ENCODE peak calls at places on chromosome 15, in five cellular contexts. One of them, this sample, is unnamed.

GRCh38 chr15:48112242-48112641 is 8.5 kb upstream of the SLC24A5 start:
- DNase-seq in stomach: no peak
- DNase-seq in spleen: no peak
- DNase-seq in HepG2: peak; percentile 16
- DNase-seq in suprapubic skin: no peak
- DNase-seq in this sample: no peak

GRCh38 chr15:101559938-101560337 is 70.4 kb upstream of the PCSK6 start:
- DNase-seq in HepG2: no peak
- DNase-seq in suprapubic skin: no peak
- DNase-seq in spleen: no peak
- DNase-seq in stomach: no peak
- DNase-seq in this sample: no peak

GRCh38 chr15:48966595-48967301 is 3.0 kb upstream of the SHC4 start:
- DNase-seq in spleen: no peak
- DNase-seq in suprapubic skin: no peak
- DNase-seq in stomach: no peak
- DNase-seq in HepG2: no peak
- DNase-seq in this sample: no peak

GRCh38 chr15:77457619-77458265 is 37.1 kb downstream of the HMG20A start:
- DNase-seq in suprapubic skin: no peak
- DNase-seq in spleen: no peak
- DNase-seq in HepG2: no peak
- DNase-seq in stomach: no peak
- DNase-seq in this sample: no peak

GRCh38 chr15:27082526-27082925 is 111.5 kb downstream of the GABRG3 start:
- DNase-seq in suprapubic skin: no peak
- DNase-seq in HepG2: no peak
- DNase-seq in stomach: no peak
- DNase-seq in spleen: no peak
- DNase-seq in this sample: no peak

GRCh38 chr15:52179278-52180195 is 11.7 kb downstream of the GNB5 start:
- DNase-seq in stomach: peak; percentile 87
- DNase-seq in suprapubic skin: peak; percentile 92
- DNase-seq in HepG2: peak; percentile 57
- DNase-seq in spleen: peak; percentile 96
- DNase-seq in this sample: peak; percentile 88

GRCh38 chr15:74127255-74127953 is 3.0 kb upstream of the ISLR2 start:
- DNase-seq in HepG2: peak; percentile 58
- DNase-seq in suprapubic skin: peak; percentile 89
- DNase-seq in stomach: peak; percentile 90
- DNase-seq in spleen: peak; percentile 96
- DNase-seq in this sample: peak; percentile 78

GRCh38 chr15:35958021-35958420 is 412.1 kb upstream of the DPH6 start:
- DNase-seq in HepG2: no peak
- DNase-seq in suprapubic skin: no peak
- DNase-seq in spleen: no peak
- DNase-seq in stomach: no peak
- DNase-seq in this sample: no peak

GRCh38 chr15:85681391-85681790 is 113.3 kb downstream of the KLHL25 start:
- DNase-seq in spleen: no peak
- DNase-seq in HepG2: no peak
- DNase-seq in suprapubic skin: no peak
- DNase-seq in stomach: no peak
- DNase-seq in this sample: no peak

GRCh38 chr15:74185949-74186348 is 12.4 kb downstream of the ISLR start:
- DNase-seq in stomach: no peak
- DNase-seq in suprapubic skin: no peak
- DNase-seq in HepG2: no peak
- DNase-seq in spleen: no peak
- DNase-seq in this sample: no peak

GRCh38 chr15:81312790-81313543 is 11.0 kb downstream of the STARD5 start:
- DNase-seq in suprapubic skin: peak; percentile 92
- DNase-seq in stomach: peak; percentile 41
- DNase-seq in spleen: peak; percentile 77
- DNase-seq in HepG2: no peak
- DNase-seq in this sample: no peak

GRCh38 chr15:25795712-25796111 is 67.4 kb downstream of the ATP10A start:
- DNase-seq in HepG2: no peak
- DNase-seq in suprapubic skin: no peak
- DNase-seq in stomach: no peak
- DNase-seq in spleen: no peak
- DNase-seq in this sample: no peak

GRCh38 chr15:73704869-73705645 is 20.9 kb downstream of the CD276 start:
- DNase-seq in suprapubic skin: no peak
- DNase-seq in spleen: peak; percentile 87
- DNase-seq in HepG2: peak; percentile 47
- DNase-seq in stomach: peak; percentile 67
- DNase-seq in this sample: peak; percentile 72

GRCh38 chr15:49652922-49653321 is 32.1 kb downstream of the DTWD1 start:
- DNase-seq in stomach: no peak
- DNase-seq in HepG2: no peak
- DNase-seq in spleen: no peak
- DNase-seq in suprapubic skin: no peak
- DNase-seq in this sample: no peak

GRCh38 chr15:56977232-56977631 is 58.8 kb downstream of the TCF12 start:
- DNase-seq in spleen: no peak
- DNase-seq in HepG2: no peak
- DNase-seq in stomach: no peak
- DNase-seq in suprapubic skin: no peak
- DNase-seq in this sample: no peak

GRCh38 chr15:80835338-80835737 is 56.2 kb downstream of the CEMIP start:
- DNase-seq in suprapubic skin: no peak
- DNase-seq in spleen: no peak
- DNase-seq in stomach: no peak
- DNase-seq in HepG2: peak; percentile 50
- DNase-seq in this sample: no peak

GRCh38 chr15:96361309-96362000 is 31.0 kb downstream of the NR2F2 start:
- DNase-seq in suprapubic skin: no peak
- DNase-seq in stomach: no peak
- DNase-seq in spleen: no peak
- DNase-seq in HepG2: no peak
- DNase-seq in this sample: no peak

GRCh38 chr15:63504979-63505841 is 817 bp downstream of the USP3 start:
- DNase-seq in suprapubic skin: peak; percentile 81
- DNase-seq in spleen: peak; percentile 93
- DNase-seq in HepG2: peak; percentile 64
- DNase-seq in stomach: peak; percentile 77
- DNase-seq in this sample: no peak

GRCh38 chr15:40558952-40559742 is 5.7 kb downstream of the CCDC32 start:
- DNase-seq in HepG2: no peak
- DNase-seq in stomach: no peak
- DNase-seq in suprapubic skin: no peak
- DNase-seq in spleen: no peak
- DNase-seq in this sample: no peak

GRCh38 chr15:49223536-49224274 is 53.7 kb downstream of the GALK2 start:
- DNase-seq in spleen: no peak
- DNase-seq in stomach: no peak
- DNase-seq in suprapubic skin: no peak
- DNase-seq in HepG2: no peak
- DNase-seq in this sample: no peak

GRCh38 chr15:81853349-81853748 is 192.5 kb downstream of the MEX3B start:
- DNase-seq in stomach: no peak
- DNase-seq in spleen: no peak
- DNase-seq in HepG2: no peak
- DNase-seq in suprapubic skin: no peak
- DNase-seq in this sample: no peak

GRCh38 chr15:56973463-56973862 is 55.0 kb downstream of the TCF12 start:
- DNase-seq in stomach: no peak
- DNase-seq in suprapubic skin: no peak
- DNase-seq in HepG2: no peak
- DNase-seq in spleen: no peak
- DNase-seq in this sample: no peak

GRCh38 chr15:71424765-71425164 is 309.5 kb downstream of the THSD4 start:
- DNase-seq in HepG2: no peak
- DNase-seq in suprapubic skin: no peak
- DNase-seq in stomach: no peak
- DNase-seq in spleen: no peak
- DNase-seq in this sample: no peak

GRCh38 chr15:94683912-94684311 is 452.6 kb downstream of the MCTP2 start:
- DNase-seq in spleen: no peak
- DNase-seq in suprapubic skin: no peak
- DNase-seq in HepG2: no peak
- DNase-seq in stomach: no peak
- DNase-seq in this sample: no peak

GRCh38 chr15:61660579-61660978 is 399.7 kb downstream of the VPS13C start:
- DNase-seq in spleen: no peak
- DNase-seq in HepG2: no peak
- DNase-seq in stomach: no peak
- DNase-seq in suprapubic skin: peak; percentile 70
- DNase-seq in this sample: no peak

GRCh38 chr15:40472171-40472727 is 1.5 kb downstream of the CHST14 start:
- DNase-seq in stomach: no peak
- DNase-seq in suprapubic skin: no peak
- DNase-seq in HepG2: no peak
- DNase-seq in spleen: peak; percentile 73
- DNase-seq in this sample: no peak

GRCh38 chr15:48510976-48511375 is 134.5 kb downstream of the FBN1 start:
- DNase-seq in spleen: no peak
- DNase-seq in HepG2: no peak
- DNase-seq in stomach: no peak
- DNase-seq in suprapubic skin: no peak
- DNase-seq in this sample: no peak

GRCh38 chr15:99981223-99981647 is 248.0 kb upstream of the LYSMD4 start:
- DNase-seq in HepG2: no peak
- DNase-seq in spleen: no peak
- DNase-seq in stomach: no peak
- DNase-seq in suprapubic skin: no peak
- DNase-seq in this sample: no peak

GRCh38 chr15:55267401-55268053 is 22.1 kb downstream of the RAB27A start:
- DNase-seq in HepG2: no peak
- DNase-seq in spleen: peak; percentile 95
- DNase-seq in suprapubic skin: no peak
- DNase-seq in stomach: peak; percentile 50
- DNase-seq in this sample: no peak

GRCh38 chr15:31212956-31213694 is 111.6 kb upstream of the TRPM1 start:
- DNase-seq in stomach: no peak
- DNase-seq in HepG2: no peak
- DNase-seq in suprapubic skin: no peak
- DNase-seq in spleen: no peak
- DNase-seq in this sample: no peak

GRCh38 chr15:69454953-69455352 is 2.3 kb downstream of the RPLP1 start:
- DNase-seq in stomach: no peak
- DNase-seq in suprapubic skin: no peak
- DNase-seq in spleen: no peak
- DNase-seq in HepG2: no peak
- DNase-seq in this sample: no peak
- TF ChIP-seq POLR2AphosphoS5 in stomach: no peak
- TF ChIP-seq POLR2AphosphoS5 in suprapubic skin: no peak
- TF ChIP-seq POLR2AphosphoS5 in spleen: no peak
- TF ChIP-seq POLR2AphosphoS5 in HepG2: peak; percentile 43
- TF ChIP-seq POLR2AphosphoS5 in this sample: no peak

GRCh38 chr15:34583399-34584320 is at the start of gene GOLGA8B:
- DNase-seq in suprapubic skin: no peak
- DNase-seq in stomach: peak; percentile 81
- DNase-seq in spleen: peak; percentile 93
- DNase-seq in HepG2: peak; percentile 64
- DNase-seq in this sample: peak; percentile 83
- TF ChIP-seq POLR2A in suprapubic skin: no peak
- TF ChIP-seq POLR2A in stomach: no peak
- TF ChIP-seq POLR2A in spleen: no peak
- TF ChIP-seq POLR2A in HepG2: peak; percentile 21
- TF ChIP-seq POLR2A in this sample: no peak

GRCh38 chr15:79474252-79474651 is 42.1 kb downstream of the MINAR1 start:
- DNase-seq in stomach: no peak
- DNase-seq in HepG2: no peak
- DNase-seq in spleen: no peak
- DNase-seq in suprapubic skin: no peak
- DNase-seq in this sample: no peak
- TF ChIP-seq POLR2AphosphoS5 in stomach: no peak
- TF ChIP-seq POLR2AphosphoS5 in HepG2: no peak
- TF ChIP-seq POLR2AphosphoS5 in spleen: no peak
- TF ChIP-seq POLR2AphosphoS5 in suprapubic skin: no peak
- TF ChIP-seq POLR2AphosphoS5 in this sample: no peak

GRCh38 chr15:89783111-89783860 is 7.2 kb downstream of the MESP2 start:
- DNase-seq in stomach: no peak
- DNase-seq in HepG2: no peak
- DNase-seq in spleen: peak; percentile 73
- DNase-seq in suprapubic skin: no peak
- DNase-seq in this sample: no peak
- TF ChIP-seq POLR2A in stomach: no peak
- TF ChIP-seq POLR2A in HepG2: no peak
- TF ChIP-seq POLR2A in spleen: no peak
- TF ChIP-seq POLR2A in suprapubic skin: no peak
- TF ChIP-seq POLR2A in this sample: no peak